ENCODE peak calls at places on chromosomes 7 and 10, in four cellular contexts. One of them, this sample, is unnamed.

GRCh38 chr10:43253461-43254198 is 13.2 kb downstream of the RASGEF1A start:
- DNase-seq in iris pigment epithelial cell: no peak
- DNase-seq in substantia nigra: no peak
- DNase-seq in glutamatergic neuron: no peak
- DNase-seq in this sample: no peak

GRCh38 chr7:36600869-36601530 is 123.3 kb downstream of the AOAH start:
- DNase-seq in iris pigment epithelial cell: peak; percentile 78
- DNase-seq in substantia nigra: no peak
- DNase-seq in glutamatergic neuron: no peak
- DNase-seq in this sample: peak; percentile 83

GRCh38 chr10:100076750-100077149 is 4.9 kb downstream of the CPN1 start:
- DNase-seq in iris pigment epithelial cell: no peak
- DNase-seq in substantia nigra: no peak
- DNase-seq in glutamatergic neuron: no peak
- DNase-seq in this sample: no peak

GRCh38 chr7:75977741-75978140 is 16.7 kb downstream of the TMEM120A start:
- DNase-seq in iris pigment epithelial cell: no peak
- DNase-seq in substantia nigra: no peak
- DNase-seq in glutamatergic neuron: no peak
- DNase-seq in this sample: no peak

GRCh38 chr7:141463986-141464385 is 87.2 kb upstream of the AGK start:
- DNase-seq in iris pigment epithelial cell: no peak
- DNase-seq in substantia nigra: no peak
- DNase-seq in glutamatergic neuron: no peak
- DNase-seq in this sample: peak; percentile 43

GRCh38 chr10:132023092-132023811 is 41.5 kb upstream of the BNIP3 start:
- DNase-seq in iris pigment epithelial cell: peak; percentile 78
- DNase-seq in substantia nigra: peak; percentile 44
- DNase-seq in glutamatergic neuron: peak; percentile 88
- DNase-seq in this sample: peak; percentile 72

GRCh38 chr10:32004161-32004591 is 52.0 kb downstream of the KIF5B start:
- DNase-seq in iris pigment epithelial cell: peak; percentile 9
- DNase-seq in substantia nigra: peak; percentile 13
- DNase-seq in glutamatergic neuron: peak; percentile 57
- DNase-seq in this sample: peak; percentile 6

GRCh38 chr7:837001-837400 is 4.7 kb downstream of the SUN1 start:
- DNase-seq in iris pigment epithelial cell: no peak
- DNase-seq in substantia nigra: no peak
- DNase-seq in glutamatergic neuron: no peak
- DNase-seq in this sample: no peak

GRCh38 chr7:97298561-97298960 is 181.1 kb downstream of the SDHAF3 start:
- DNase-seq in iris pigment epithelial cell: peak; percentile 73
- DNase-seq in substantia nigra: no peak
- DNase-seq in glutamatergic neuron: no peak
- DNase-seq in this sample: peak; percentile 13

GRCh38 chr7:92584953-92585352 is 5.2 kb downstream of the FAM133B start:
- DNase-seq in iris pigment epithelial cell: peak; percentile 38
- DNase-seq in substantia nigra: no peak
- DNase-seq in glutamatergic neuron: no peak
- DNase-seq in this sample: no peak

GRCh38 chr10:93916257-93917063 is 22.7 kb downstream of the SLC35G1 start:
- DNase-seq in iris pigment epithelial cell: peak; percentile 50
- DNase-seq in substantia nigra: no peak
- DNase-seq in glutamatergic neuron: no peak
- DNase-seq in this sample: peak; percentile 67

GRCh38 chr7:133775201-133775600 is 351.9 kb upstream of the LRGUK start:
- DNase-seq in iris pigment epithelial cell: no peak
- DNase-seq in substantia nigra: no peak
- DNase-seq in glutamatergic neuron: no peak
- DNase-seq in this sample: no peak

GRCh38 chr7:45713669-45714520 is 139.7 kb downstream of the ADCY1 start:
- DNase-seq in iris pigment epithelial cell: no peak
- DNase-seq in substantia nigra: no peak
- DNase-seq in glutamatergic neuron: no peak
- DNase-seq in this sample: no peak

GRCh38 chr10:35219292-35219691 is 92.6 kb downstream of the CREM start:
- DNase-seq in iris pigment epithelial cell: no peak
- DNase-seq in substantia nigra: no peak
- DNase-seq in glutamatergic neuron: no peak
- DNase-seq in this sample: no peak

GRCh38 chr7:85659364-85659763 is 472.5 kb upstream of the SEMA3D start:
- DNase-seq in iris pigment epithelial cell: peak; percentile 63
- DNase-seq in substantia nigra: no peak
- DNase-seq in glutamatergic neuron: no peak
- DNase-seq in this sample: peak; percentile 1

GRCh38 chr7:22173884-22174573 is 182.9 kb downstream of the RAPGEF5 start:
- DNase-seq in iris pigment epithelial cell: no peak
- DNase-seq in substantia nigra: no peak
- DNase-seq in glutamatergic neuron: no peak
- DNase-seq in this sample: peak; percentile 15

GRCh38 chr10:17536221-17536620 is 81.0 kb downstream of the HACD1 start:
- DNase-seq in iris pigment epithelial cell: no peak
- DNase-seq in substantia nigra: no peak
- DNase-seq in glutamatergic neuron: no peak
- DNase-seq in this sample: no peak